ENCODE peak calls at places on chromosomes 7 and 10, in six cellular contexts. Y, G, P, I, T and A are unnamed samples.

GRCh38 chr10:77801474-77802238 is 124.9 kb downstream of the DLG5 start:
- DNase-seq in I (peak), G (no peak), Y (no peak), P (no peak), T (no peak), A (no peak)

GRCh38 chr10:14063531-14064317 is 267.0 kb downstream of the FRMD4A start:
- DNase-seq in P (no peak), Y (no peak), G (no peak), I (peak), T (no peak), A (peak)

GRCh38 chr7:112162161-112163020 is 43.8 kb downstream of the DOCK4 start:
- DNase-seq in G (no peak), P (peak), Y (peak), T (peak), I (no peak), A (peak)

GRCh38 chr10:77291596-77292505 is 345.8 kb downstream of the KCNMA1 start:
- DNase-seq in I (no peak), Y (no peak), T (no peak), P (no peak), G (no peak), A (no peak)

GRCh38 chr10:91185239-91185875 is 35.1 kb upstream of the PCGF5 start:
- DNase-seq in T (no peak), P (no peak), I (no peak), G (no peak), Y (no peak), A (no peak)

GRCh38 chr10:119377905-119378736 is 164.4 kb downstream of the RGS10 start:
- DNase-seq in I (no peak), P (no peak), Y (no peak), G (no peak), T (no peak), A (peak)

GRCh38 chr10:45395554-45395953 is 21.5 kb downstream of the ALOX5 start:
- DNase-seq in I (no peak), T (no peak), Y (no peak), P (no peak), G (no peak), A (no peak)

GRCh38 chr7:128701062-128701785 is 29.1 kb downstream of the GARIN1A start:
- DNase-seq in G (no peak), P (no peak), T (no peak), I (no peak), Y (no peak), A (no peak)

GRCh38 chr7:157347217-157347904 is 10.6 kb downstream of the DNAJB6 start:
- DNase-seq in I (peak), P (no peak), T (no peak), Y (no peak), G (no peak), A (no peak)

GRCh38 chr7:132355048-132355447 is 221.2 kb downstream of the PLXNA4 start:
- DNase-seq in T (no peak), Y (no peak), G (no peak), I (no peak), P (no peak), A (no peak)

GRCh38 chr10:92279297-92279696 is 11.6 kb downstream of the CPEB3 start:
- DNase-seq in T (no peak), I (no peak), G (no peak), P (no peak), Y (no peak), A (peak)

GRCh38 chr7:98548981-98549380 is 68.1 kb upstream of the NPTX2 start:
- DNase-seq in P (no peak), T (no peak), Y (no peak), I (no peak), G (no peak), A (no peak)

GRCh38 chr7:70134029-70134445 is 535.8 kb downstream of the AUTS2 start:
- DNase-seq in I (no peak), G (no peak), Y (no peak), P (no peak), T (no peak), A (peak)

GRCh38 chr7:122260336-122260735 is 44.2 kb downstream of the FEZF1 start:
- DNase-seq in P (no peak), Y (no peak), T (no peak), I (no peak), G (no peak), A (no peak)

GRCh38 chr10:33209777-33210176 is 124.7 kb downstream of the NRP1 start:
- DNase-seq in G (no peak), I (no peak), P (no peak), T (no peak), Y (no peak), A (no peak)

GRCh38 chr7:54278847-54279246 is 263.3 kb upstream of the VSTM2A start:
- DNase-seq in P (no peak), G (no peak), T (no peak), I (no peak), Y (no peak), A (no peak)

GRCh38 chr10:103589074-103589630 is 95.6 kb downstream of the NEURL1 start:
- DNase-seq in T (no peak), Y (no peak), I (no peak), G (no peak), P (no peak), A (no peak)

GRCh38 chr10:4662576-4663161 is 163.3 kb upstream of the AKR1E2 start:
- DNase-seq in I (no peak), P (no peak), T (no peak), G (no peak), Y (no peak), A (no peak)

GRCh38 chr10:49167629-49168540 is 20.3 kb downstream of the TMEM273 start:
- DNase-seq in Y (no peak), P (no peak), T (no peak), G (no peak), I (no peak), A (no peak)

GRCh38 chr10:30456262-30456661 is 22.3 kb downstream of the MAP3K8 start:
- DNase-seq in P (no peak), Y (no peak), I (no peak), T (no peak), G (peak), A (no peak)

GRCh38 chr10:72638586-72639440 is 12.9 kb upstream of the MICU1 start:
- DNase-seq in P (no peak), T (no peak), I (no peak), G (no peak), Y (no peak), A (no peak)

GRCh38 chr10:36349445-36350063 is 707.5 kb upstream of the FZD8 start:
- DNase-seq in G (no peak), T (no peak), Y (no peak), I (peak), P (no peak), A (no peak)

GRCh38 chr10:102522874-102523249 is 19.1 kb downstream of the SUFU start:
- DNase-seq in P (no peak), Y (no peak), G (no peak), I (no peak), T (no peak), A (no peak)

GRCh38 chr7:23600251-23600650 is 3.1 kb downstream of the CCDC126 start:
- DNase-seq in T (no peak), I (peak), P (no peak), G (no peak), Y (no peak), A (no peak)

GRCh38 chr7:77563275-77563674 is 26.2 kb downstream of the PTPN12 start:
- DNase-seq in P (no peak), T (no peak), G (no peak), I (no peak), Y (no peak), A (no peak)

GRCh38 chr10:122469848-122470247 is 8.5 kb downstream of the HTRA1 start:
- DNase-seq in G (no peak), Y (no peak), I (no peak), P (no peak), T (no peak), A (no peak)